ENCODE peak calls at places on chromosome 10, in six cellular contexts. One of them, this sample, is unnamed.

GRCh38 chr10:31642296-31642695 is 286.3 kb downstream of the ARHGAP12 start:
- DNase-seq in AG04450: no peak
- DNase-seq in endodermal cell: no peak
- DNase-seq in HFF-Myc: no peak
- DNase-seq in AG04449: no peak
- DNase-seq in fibroblast of the aortic adventitia: no peak
- DNase-seq in this sample: no peak

GRCh38 chr10:3668276-3668960 is 116.6 kb downstream of the KLF6 start:
- DNase-seq in endodermal cell: peak; percentile 89
- DNase-seq in AG04449: peak; percentile 56
- DNase-seq in HFF-Myc: peak; percentile 5
- DNase-seq in fibroblast of the aortic adventitia: peak; percentile 93
- DNase-seq in AG04450: peak; percentile 54
- DNase-seq in this sample: peak; percentile 23

GRCh38 chr10:43202657-43203490 is 64.0 kb downstream of the RASGEF1A start:
- DNase-seq in endodermal cell: peak; percentile 100
- DNase-seq in fibroblast of the aortic adventitia: no peak
- DNase-seq in AG04449: no peak
- DNase-seq in HFF-Myc: no peak
- DNase-seq in AG04450: no peak
- DNase-seq in this sample: no peak

GRCh38 chr10:8360814-8361509 is 306.5 kb downstream of the GATA3 start:
- DNase-seq in AG04450: no peak
- DNase-seq in AG04449: no peak
- DNase-seq in HFF-Myc: no peak
- DNase-seq in endodermal cell: no peak
- DNase-seq in fibroblast of the aortic adventitia: peak; percentile 45
- DNase-seq in this sample: no peak

GRCh38 chr10:112783653-112784426 is 166.2 kb upstream of the TCF7L2 start:
- DNase-seq in AG04450: no peak
- DNase-seq in endodermal cell: no peak
- DNase-seq in AG04449: no peak
- DNase-seq in HFF-Myc: no peak
- DNase-seq in fibroblast of the aortic adventitia: no peak
- DNase-seq in this sample: no peak

GRCh38 chr10:11830836-11831519 is 7.8 kb downstream of the PROSER2 start:
- DNase-seq in AG04449: no peak
- DNase-seq in AG04450: no peak
- DNase-seq in HFF-Myc: no peak
- DNase-seq in fibroblast of the aortic adventitia: no peak
- DNase-seq in endodermal cell: peak; percentile 68
- DNase-seq in this sample: no peak

GRCh38 chr10:109701583-109702215 is 221.6 kb downstream of the XPNPEP1 start:
- DNase-seq in fibroblast of the aortic adventitia: no peak
- DNase-seq in AG04450: no peak
- DNase-seq in endodermal cell: no peak
- DNase-seq in AG04449: no peak
- DNase-seq in HFF-Myc: no peak
- DNase-seq in this sample: no peak

GRCh38 chr10:45550903-45551302 is 121.7 kb downstream of the ZFAND4 start:
- DNase-seq in AG04450: no peak
- DNase-seq in AG04449: no peak
- DNase-seq in fibroblast of the aortic adventitia: no peak
- DNase-seq in endodermal cell: no peak
- DNase-seq in HFF-Myc: no peak
- DNase-seq in this sample: no peak

GRCh38 chr10:47339759-47340612 is 8.2 kb upstream of the RBP3 start:
- DNase-seq in endodermal cell: peak; percentile 54
- DNase-seq in HFF-Myc: no peak
- DNase-seq in AG04450: no peak
- DNase-seq in AG04449: no peak
- DNase-seq in fibroblast of the aortic adventitia: no peak
- DNase-seq in this sample: no peak

GRCh38 chr10:114375082-114375481 is 29.2 kb downstream of the AFAP1L2 start:
- DNase-seq in fibroblast of the aortic adventitia: no peak
- DNase-seq in endodermal cell: no peak
- DNase-seq in HFF-Myc: no peak
- DNase-seq in AG04450: no peak
- DNase-seq in AG04449: no peak
- DNase-seq in this sample: no peak

GRCh38 chr10:29608476-29609301 is 26.1 kb downstream of the SVIL start:
- DNase-seq in endodermal cell: peak; percentile 33
- DNase-seq in fibroblast of the aortic adventitia: no peak
- DNase-seq in AG04449: no peak
- DNase-seq in HFF-Myc: no peak
- DNase-seq in AG04450: no peak
- DNase-seq in this sample: no peak

GRCh38 chr10:45421231-45422097 is 47.4 kb downstream of the ALOX5 start:
- DNase-seq in AG04450: no peak
- DNase-seq in endodermal cell: peak; percentile 35
- DNase-seq in fibroblast of the aortic adventitia: no peak
- DNase-seq in AG04449: no peak
- DNase-seq in HFF-Myc: no peak
- DNase-seq in this sample: no peak

GRCh38 chr10:3869036-3869435 is 84.0 kb upstream of the KLF6 start:
- DNase-seq in AG04450: no peak
- DNase-seq in HFF-Myc: no peak
- DNase-seq in fibroblast of the aortic adventitia: no peak
- DNase-seq in endodermal cell: no peak
- DNase-seq in AG04449: no peak
- DNase-seq in this sample: no peak

GRCh38 chr10:97575101-97575668 is 2.6 kb downstream of the ANKRD2 start:
- DNase-seq in AG04449: no peak
- DNase-seq in AG04450: no peak
- DNase-seq in endodermal cell: no peak
- DNase-seq in fibroblast of the aortic adventitia: no peak
- DNase-seq in HFF-Myc: no peak
- DNase-seq in this sample: no peak

GRCh38 chr10:34454590-34455289 is 360.4 kb downstream of the PARD3 start:
- DNase-seq in fibroblast of the aortic adventitia: peak; percentile 77
- DNase-seq in AG04449: no peak
- DNase-seq in endodermal cell: no peak
- DNase-seq in AG04450: no peak
- DNase-seq in HFF-Myc: no peak
- DNase-seq in this sample: no peak

GRCh38 chr10:91798736-91799579 is 732 bp downstream of the TNKS2 start:
- DNase-seq in endodermal cell: peak; percentile 79
- DNase-seq in AG04450: no peak
- DNase-seq in HFF-Myc: peak; percentile 16
- DNase-seq in fibroblast of the aortic adventitia: peak; percentile 62
- DNase-seq in AG04449: no peak
- DNase-seq in this sample: peak; percentile 33

GRCh38 chr10:3811331-3811870 is 26.4 kb upstream of the KLF6 start:
- DNase-seq in endodermal cell: no peak
- DNase-seq in AG04450: no peak
- DNase-seq in AG04449: no peak
- DNase-seq in fibroblast of the aortic adventitia: peak; percentile 71
- DNase-seq in HFF-Myc: no peak
- DNase-seq in this sample: peak; percentile 90

GRCh38 chr10:12255048-12255447 is 59.1 kb downstream of the CDC123 start:
- DNase-seq in fibroblast of the aortic adventitia: no peak
- DNase-seq in AG04449: no peak
- DNase-seq in endodermal cell: no peak
- DNase-seq in AG04450: no peak
- DNase-seq in HFF-Myc: no peak
- DNase-seq in this sample: no peak

GRCh38 chr10:125343118-125343752 is 182.9 kb upstream of the CTBP2 start:
- DNase-seq in AG04449: no peak
- DNase-seq in endodermal cell: peak; percentile 74
- DNase-seq in AG04450: no peak
- DNase-seq in fibroblast of the aortic adventitia: peak; percentile 42
- DNase-seq in HFF-Myc: peak; percentile 7
- DNase-seq in this sample: no peak

GRCh38 chr10:62384447-62385081 is 10.4 kb downstream of the ZNF365 start:
- DNase-seq in AG04449: no peak
- DNase-seq in HFF-Myc: no peak
- DNase-seq in AG04450: no peak
- DNase-seq in fibroblast of the aortic adventitia: no peak
- DNase-seq in endodermal cell: no peak
- DNase-seq in this sample: no peak

GRCh38 chr10:19302117-19302516 is 253.5 kb downstream of the MALRD1 start:
- DNase-seq in AG04450: peak; percentile 45
- DNase-seq in fibroblast of the aortic adventitia: peak; percentile 54
- DNase-seq in endodermal cell: no peak
- DNase-seq in HFF-Myc: no peak
- DNase-seq in AG04449: no peak
- DNase-seq in this sample: peak; percentile 42

GRCh38 chr10:70537398-70538194 is 59.0 kb downstream of the PALD1 start:
- DNase-seq in AG04450: no peak
- DNase-seq in AG04449: no peak
- DNase-seq in fibroblast of the aortic adventitia: no peak
- DNase-seq in endodermal cell: peak; percentile 96
- DNase-seq in HFF-Myc: no peak
- DNase-seq in this sample: no peak

GRCh38 chr10:581776-582330 is 107.6 kb downstream of the DIP2C start:
- DNase-seq in fibroblast of the aortic adventitia: no peak
- DNase-seq in AG04449: no peak
- DNase-seq in HFF-Myc: no peak
- DNase-seq in endodermal cell: no peak
- DNase-seq in AG04450: no peak
- DNase-seq in this sample: no peak

GRCh38 chr10:21317902-21318301 is 207.6 kb downstream of the SKIDA1 start:
- DNase-seq in AG04450: peak; percentile 85
- DNase-seq in fibroblast of the aortic adventitia: peak; percentile 53
- DNase-seq in endodermal cell: no peak
- DNase-seq in HFF-Myc: peak; percentile 72
- DNase-seq in AG04449: no peak
- DNase-seq in this sample: no peak

GRCh38 chr10:21313691-21314090 is 211.8 kb downstream of the SKIDA1 start:
- DNase-seq in fibroblast of the aortic adventitia: no peak
- DNase-seq in AG04450: no peak
- DNase-seq in endodermal cell: no peak
- DNase-seq in AG04449: no peak
- DNase-seq in HFF-Myc: no peak
- DNase-seq in this sample: no peak

GRCh38 chr10:21314234-21314633 is 211.2 kb downstream of the SKIDA1 start:
- DNase-seq in fibroblast of the aortic adventitia: peak; percentile 73
- DNase-seq in AG04449: no peak
- DNase-seq in endodermal cell: peak; percentile 78
- DNase-seq in HFF-Myc: no peak
- DNase-seq in AG04450: no peak
- DNase-seq in this sample: no peak

GRCh38 chr10:21314906-21315305 is 210.6 kb downstream of the SKIDA1 start:
- DNase-seq in fibroblast of the aortic adventitia: no peak
- DNase-seq in HFF-Myc: no peak
- DNase-seq in AG04449: no peak
- DNase-seq in AG04450: no peak
- DNase-seq in endodermal cell: no peak
- DNase-seq in this sample: no peak

DNA sequence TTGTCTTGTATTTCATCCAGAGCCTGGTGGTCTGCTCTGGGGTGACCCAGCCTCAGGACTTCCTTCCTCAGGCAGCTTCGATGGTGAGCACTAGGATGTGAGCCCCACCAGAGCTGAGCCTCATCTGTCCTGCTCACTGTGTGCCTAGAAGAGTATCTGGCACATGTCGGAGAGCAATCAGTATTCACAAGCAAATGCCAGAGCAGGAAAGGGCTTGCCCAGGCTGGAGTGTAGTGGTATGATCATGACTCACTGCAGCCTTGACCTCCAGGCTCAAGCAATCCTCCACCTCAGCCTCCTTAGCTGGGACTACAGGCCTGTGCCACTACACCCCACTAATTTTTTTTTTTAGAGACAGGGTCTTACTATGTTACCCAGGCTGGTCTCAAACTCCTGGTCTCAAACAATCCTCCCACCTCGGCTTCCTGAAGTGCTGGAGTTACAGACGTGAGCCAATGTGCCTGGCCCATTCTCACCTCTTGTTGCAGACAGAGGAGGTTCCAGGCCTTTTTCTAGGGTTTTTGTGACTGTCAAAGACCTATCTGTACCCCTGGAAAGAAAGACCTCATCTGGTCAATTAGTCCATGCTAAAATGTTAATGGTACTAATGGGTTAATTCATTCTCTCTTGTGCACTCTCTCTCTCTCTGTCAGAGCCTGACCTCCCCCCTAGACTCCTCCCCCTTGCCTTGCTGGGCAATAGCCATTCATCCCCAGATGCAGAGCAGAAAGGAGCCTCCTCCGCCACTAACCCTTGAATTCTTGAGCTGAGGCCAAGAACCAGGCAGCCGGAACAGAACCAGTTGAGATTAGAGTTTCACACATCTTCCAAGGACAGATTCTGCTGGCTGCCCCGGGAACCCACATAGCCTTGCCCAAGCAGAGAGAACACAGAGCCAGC is 209.9 kb downstream of the SKIDA1 start:
- DNase-seq in fibroblast of the aortic adventitia: peak; percentile 94
- DNase-seq in HFF-Myc: peak; percentile 84
- DNase-seq in AG04450: peak; percentile 75
- DNase-seq in endodermal cell: peak; percentile 92
- DNase-seq in AG04449: peak; percentile 61
- DNase-seq in this sample: peak; percentile 76
- H3K4me3 ChIP-seq in fibroblast of the aortic adventitia: no peak overlapping the region
- H3K4me3 ChIP-seq in HFF-Myc: no peak overlapping the region
- H3K4me3 ChIP-seq in AG04450: peak overlapping the region; percentile 13
- H3K4me3 ChIP-seq in endodermal cell: peak overlapping the region; percentile 71
- H3K4me3 ChIP-seq in AG04449: no peak overlapping the region
- H3K4me3 ChIP-seq in this sample: no peak overlapping the region

GRCh38 chr10:102615361-102615760 is 28.9 kb upstream of the TRIM8 start:
- DNase-seq in endodermal cell: peak; percentile 91
- DNase-seq in HFF-Myc: no peak
- DNase-seq in AG04450: no peak
- DNase-seq in AG04449: no peak
- DNase-seq in fibroblast of the aortic adventitia: no peak
- DNase-seq in this sample: no peak
- TF ChIP-seq CTCF in endodermal cell: peak; percentile 82
- TF ChIP-seq CTCF in HFF-Myc: peak; percentile 62
- TF ChIP-seq CTCF in AG04450: peak; percentile 38
- TF ChIP-seq CTCF in AG04449: peak; percentile 57
- TF ChIP-seq CTCF in fibroblast of the aortic adventitia: peak; percentile 37
- TF ChIP-seq CTCF in this sample: peak; percentile 47

GRCh38 chr10:71805776-71806705 is 32.7 kb upstream of the VSIR start:
- DNase-seq in fibroblast of the aortic adventitia: no peak
- DNase-seq in AG04449: no peak
- DNase-seq in endodermal cell: peak; percentile 94
- DNase-seq in AG04450: no peak
- DNase-seq in HFF-Myc: no peak
- DNase-seq in this sample: no peak
- H3K4me3 ChIP-seq in fibroblast of the aortic adventitia: no peak overlapping the region
- H3K4me3 ChIP-seq in AG04449: no peak overlapping the region
- H3K4me3 ChIP-seq in endodermal cell: no peak overlapping the region
- H3K4me3 ChIP-seq in AG04450: no peak overlapping the region
- H3K4me3 ChIP-seq in HFF-Myc: no peak overlapping the region
- H3K4me3 ChIP-seq in this sample: no peak overlapping the region

GRCh38 chr10:23362069-23362830 is 17.7 kb upstream of the C10orf67 start:
- DNase-seq in endodermal cell: no peak
- DNase-seq in AG04450: no peak
- DNase-seq in HFF-Myc: no peak
- DNase-seq in fibroblast of the aortic adventitia: no peak
- DNase-seq in AG04449: no peak
- DNase-seq in this sample: no peak

GRCh38 chr10:23361665-23362064 is 17.1 kb upstream of the C10orf67 start:
- DNase-seq in HFF-Myc: no peak
- DNase-seq in AG04449: no peak
- DNase-seq in fibroblast of the aortic adventitia: no peak
- DNase-seq in AG04450: no peak
- DNase-seq in endodermal cell: no peak
- DNase-seq in this sample: no peak

GRCh38 chr10:23354630-23355343 is 10.2 kb upstream of the C10orf67 start:
- DNase-seq in fibroblast of the aortic adventitia: no peak
- DNase-seq in HFF-Myc: no peak
- DNase-seq in AG04450: no peak
- DNase-seq in endodermal cell: no peak
- DNase-seq in AG04449: no peak
- DNase-seq in this sample: no peak

GRCh38 chr10:23359692-23360380 is 15.2 kb upstream of the C10orf67 start:
- DNase-seq in endodermal cell: no peak
- DNase-seq in AG04449: no peak
- DNase-seq in AG04450: no peak
- DNase-seq in fibroblast of the aortic adventitia: no peak
- DNase-seq in HFF-Myc: no peak
- DNase-seq in this sample: no peak

GRCh38 chr10:23358357-23358756 is 13.8 kb upstream of the C10orf67 start:
- DNase-seq in HFF-Myc: no peak
- DNase-seq in fibroblast of the aortic adventitia: peak; percentile 13
- DNase-seq in endodermal cell: no peak
- DNase-seq in AG04450: no peak
- DNase-seq in AG04449: no peak
- DNase-seq in this sample: no peak
- TF ChIP-seq CTCF in HFF-Myc: peak; percentile 40
- TF ChIP-seq CTCF in fibroblast of the aortic adventitia: peak; percentile 41
- TF ChIP-seq CTCF in endodermal cell: peak; percentile 72
- TF ChIP-seq CTCF in AG04450: peak; percentile 52
- TF ChIP-seq CTCF in AG04449: peak; percentile 7
- TF ChIP-seq CTCF in this sample: peak; percentile 47